ENCODE peak calls at places on chromosomes 6 and 20, in four cellular contexts. One of them, this sample, is unnamed.

GRCh38 chr20:58078741-58079522 is 149.5 kb downstream of the ANKRD60 start:
- DNase-seq in GM23248: peak; percentile 80
- DNase-seq in upper lobe of right lung: no peak
- DNase-seq in CD8-positive, alpha-beta memory T cell: no peak
- DNase-seq in this sample: no peak

GRCh38 chr6:28161410-28162079 is 19.9 kb downstream of the ZKSCAN8 start:
- DNase-seq in GM23248: peak; percentile 80
- DNase-seq in upper lobe of right lung: peak; percentile 90
- DNase-seq in CD8-positive, alpha-beta memory T cell: peak; percentile 74
- DNase-seq in this sample: no peak

GRCh38 chr6:53041356-53041755 is 23.8 kb upstream of the FBXO9 start:
- DNase-seq in GM23248: peak; percentile 75
- DNase-seq in upper lobe of right lung: no peak
- DNase-seq in CD8-positive, alpha-beta memory T cell: no peak
- DNase-seq in this sample: no peak

GRCh38 chr6:73984851-73985250 is 288.8 kb downstream of the CD109 start:
- DNase-seq in GM23248: peak; percentile 39
- DNase-seq in upper lobe of right lung: no peak
- DNase-seq in CD8-positive, alpha-beta memory T cell: no peak
- DNase-seq in this sample: no peak

GRCh38 chr6:142408409-142408808 is 106.6 kb downstream of the ADGRG6 start:
- DNase-seq in GM23248: peak; percentile 22
- DNase-seq in upper lobe of right lung: no peak
- DNase-seq in CD8-positive, alpha-beta memory T cell: no peak
- DNase-seq in this sample: no peak

GRCh38 chr6:152904678-152905077 is 78.2 kb downstream of the FBXO5 start:
- DNase-seq in GM23248: no peak
- DNase-seq in upper lobe of right lung: no peak
- DNase-seq in CD8-positive, alpha-beta memory T cell: no peak
- DNase-seq in this sample: no peak

GRCh38 chr6:2793491-2794151 is 28.4 kb downstream of the WRNIP1 start:
- DNase-seq in GM23248: peak; percentile 19
- DNase-seq in upper lobe of right lung: no peak
- DNase-seq in CD8-positive, alpha-beta memory T cell: no peak
- DNase-seq in this sample: no peak

GRCh38 chr6:118283759-118284158 is 264.3 kb upstream of the PLN start:
- DNase-seq in GM23248: peak; percentile 80
- DNase-seq in upper lobe of right lung: no peak
- DNase-seq in CD8-positive, alpha-beta memory T cell: peak; percentile 50
- DNase-seq in this sample: peak; percentile 55

GRCh38 chr6:69096681-69097080 is 461.6 kb downstream of the ADGRB3 start:
- DNase-seq in GM23248: no peak
- DNase-seq in upper lobe of right lung: no peak
- DNase-seq in CD8-positive, alpha-beta memory T cell: no peak
- DNase-seq in this sample: no peak

DNA sequence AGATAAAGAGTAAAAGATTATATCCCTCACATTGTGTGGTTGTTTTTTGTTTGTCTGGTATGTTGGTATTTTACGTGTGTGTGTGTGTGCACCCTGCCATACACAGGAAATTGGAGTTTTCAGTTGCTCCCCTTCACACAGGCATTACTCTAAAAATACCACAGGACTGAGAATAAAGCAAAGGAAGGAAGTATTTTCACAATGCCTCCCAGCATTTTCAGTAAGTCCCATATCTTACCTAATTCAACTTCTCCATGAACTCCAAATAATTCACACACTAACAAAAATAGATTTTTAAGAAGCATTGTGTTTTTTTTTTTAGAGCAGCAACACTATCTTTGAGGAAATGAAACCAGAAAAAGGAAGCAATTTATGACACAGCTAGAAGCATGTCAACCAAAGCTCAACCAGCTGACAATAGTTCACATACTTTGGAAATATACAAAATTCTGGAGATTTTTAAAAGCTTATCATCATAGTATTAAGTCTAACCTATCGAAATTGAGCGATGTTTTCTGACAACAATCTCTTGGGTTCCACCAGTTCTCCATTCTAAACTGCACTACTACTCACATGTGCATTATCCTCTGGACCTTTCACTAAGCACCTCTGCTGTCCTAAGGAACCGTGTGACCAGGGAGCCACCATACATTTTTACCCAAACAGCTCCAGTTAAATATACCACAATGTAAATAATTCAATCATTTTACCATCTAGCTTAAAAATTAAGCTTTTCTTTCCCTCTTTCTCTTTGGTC is 2.1 kb downstream of the UBE2J1 start:
- DNase-seq in GM23248: peak; percentile 24
- DNase-seq in upper lobe of right lung: no peak
- DNase-seq in CD8-positive, alpha-beta memory T cell: peak; percentile 34
- DNase-seq in this sample: peak; percentile 95
- H3K4me3 ChIP-seq in GM23248: peak overlapping the region; percentile 96
- H3K4me3 ChIP-seq in upper lobe of right lung: peak overlapping the region; percentile 96
- H3K4me3 ChIP-seq in CD8-positive, alpha-beta memory T cell: peak overlapping the region; percentile 47
- H3K4me3 ChIP-seq in this sample: peak overlapping the region; percentile 79

GRCh38 chr20:4936851-4937412 is 64.4 kb downstream of the SLC23A2 start:
- DNase-seq in GM23248: no peak
- DNase-seq in upper lobe of right lung: no peak
- DNase-seq in CD8-positive, alpha-beta memory T cell: no peak
- DNase-seq in this sample: no peak
- H3K4me3 ChIP-seq in GM23248: no peak overlapping the region
- H3K4me3 ChIP-seq in upper lobe of right lung: no peak overlapping the region
- H3K4me3 ChIP-seq in CD8-positive, alpha-beta memory T cell: no peak overlapping the region
- H3K4me3 ChIP-seq in this sample: no peak overlapping the region

GRCh38 chr6:42043787-42044475 is 6.4 kb upstream of the TAF8 start:
- DNase-seq in GM23248: peak; percentile 85
- DNase-seq in upper lobe of right lung: peak; percentile 93
- DNase-seq in CD8-positive, alpha-beta memory T cell: peak; percentile 91
- DNase-seq in this sample: peak; percentile 86

GRCh38 chr6:42047790-42048405 is 2.4 kb upstream of the TAF8 start:
- DNase-seq in GM23248: peak; percentile 13
- DNase-seq in upper lobe of right lung: peak; percentile 12
- DNase-seq in CD8-positive, alpha-beta memory T cell: no peak
- DNase-seq in this sample: no peak

GRCh38 chr6:42046491-42047219 is 3.7 kb upstream of the TAF8 start:
- DNase-seq in GM23248: peak; percentile 13
- DNase-seq in upper lobe of right lung: peak; percentile 55
- DNase-seq in CD8-positive, alpha-beta memory T cell: no peak
- DNase-seq in this sample: no peak

GRCh38 chr6:42047220-42047590 is 3.1 kb upstream of the TAF8 start:
- DNase-seq in GM23248: no peak
- DNase-seq in upper lobe of right lung: peak; percentile 27
- DNase-seq in CD8-positive, alpha-beta memory T cell: no peak
- DNase-seq in this sample: no peak

DNA sequence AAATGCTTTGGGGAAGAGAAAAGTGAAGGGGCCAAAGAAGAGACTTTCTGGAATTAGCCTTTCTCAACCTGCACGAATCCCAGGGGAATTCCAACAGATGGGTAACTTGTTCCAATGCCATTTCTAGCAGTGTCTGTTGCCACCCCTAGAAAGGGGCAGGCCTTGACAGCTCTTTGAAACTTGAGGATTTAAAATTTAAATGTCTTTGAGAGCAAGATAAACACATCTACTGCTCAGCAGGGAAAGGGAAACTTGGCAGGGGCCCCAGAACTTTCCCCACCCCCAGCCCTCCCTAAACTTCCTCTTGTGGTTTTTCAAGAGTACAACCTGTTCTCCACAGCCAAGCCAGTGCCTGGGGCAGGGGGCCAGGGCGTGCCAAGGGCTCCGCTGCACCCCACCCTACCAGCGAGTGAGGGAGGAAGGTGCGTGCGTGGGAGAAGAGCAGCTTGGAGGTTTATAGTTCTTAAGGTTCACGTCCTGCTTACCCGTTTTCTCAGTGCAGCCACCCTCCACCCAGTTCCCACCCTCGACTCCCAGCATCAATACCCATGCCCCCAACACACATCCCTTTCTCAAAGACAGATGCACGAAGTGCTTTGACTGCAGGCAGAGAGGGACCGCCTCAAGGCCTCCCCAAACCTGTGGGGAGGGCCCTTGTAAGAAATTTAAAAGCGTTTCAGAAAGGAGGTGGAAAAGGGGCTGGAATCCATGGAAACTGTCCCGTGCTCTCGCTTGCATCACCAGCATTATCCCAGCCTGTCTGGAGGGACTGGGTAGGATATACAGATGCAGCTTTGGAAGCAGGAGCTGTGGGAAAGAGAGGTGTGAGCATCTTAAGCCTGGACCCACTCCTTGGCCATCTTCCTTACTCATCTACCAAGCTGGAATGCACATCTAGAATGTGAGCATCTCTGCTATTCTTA is 4.5 kb upstream of the TAF8 start:
- DNase-seq in GM23248: peak; percentile 45
- DNase-seq in upper lobe of right lung: peak; percentile 97
- DNase-seq in CD8-positive, alpha-beta memory T cell: peak; percentile 93
- DNase-seq in this sample: peak; percentile 93
- H3K4me3 ChIP-seq in GM23248: no peak overlapping the region
- H3K4me3 ChIP-seq in upper lobe of right lung: peak overlapping the region; percentile 87
- H3K4me3 ChIP-seq in CD8-positive, alpha-beta memory T cell: peak overlapping the region; percentile 79
- H3K4me3 ChIP-seq in this sample: peak overlapping the region; percentile 25

GRCh38 chr20:43459022-43459942 is 1.6 kb downstream of the SRSF6 start:
- DNase-seq in GM23248: peak; percentile 38
- DNase-seq in upper lobe of right lung: no peak
- DNase-seq in CD8-positive, alpha-beta memory T cell: no peak
- DNase-seq in this sample: no peak

GRCh38 chr20:43456809-43457639 is 672 bp upstream of the SRSF6 start:
- DNase-seq in GM23248: peak; percentile 97
- DNase-seq in upper lobe of right lung: peak; percentile 92
- DNase-seq in CD8-positive, alpha-beta memory T cell: peak; percentile 90
- DNase-seq in this sample: peak; percentile 93

GRCh38 chr20:43458422-43458924 is 777 bp downstream of the SRSF6 start:
- DNase-seq in GM23248: no peak
- DNase-seq in upper lobe of right lung: no peak
- DNase-seq in CD8-positive, alpha-beta memory T cell: no peak
- DNase-seq in this sample: no peak

GRCh38 chr20:43460172-43460829 is 2.6 kb downstream of the SRSF6 start:
- DNase-seq in GM23248: no peak
- DNase-seq in upper lobe of right lung: no peak
- DNase-seq in CD8-positive, alpha-beta memory T cell: no peak
- DNase-seq in this sample: no peak

GRCh38 chr20:43457640-43458421 is at the start of gene SRSF6:
- DNase-seq in GM23248: peak; percentile 97
- DNase-seq in upper lobe of right lung: peak; percentile 98
- DNase-seq in CD8-positive, alpha-beta memory T cell: peak; percentile 94
- DNase-seq in this sample: peak; percentile 85
- H3K4me3 ChIP-seq in GM23248: peak within 1 kb of the TSS; percentile 94
- H3K4me3 ChIP-seq in upper lobe of right lung: peak within 1 kb of the TSS; percentile 90
- H3K4me3 ChIP-seq in CD8-positive, alpha-beta memory T cell: peak within 1 kb of the TSS; percentile 99
- H3K4me3 ChIP-seq in this sample: peak within 1 kb of the TSS; percentile 85

GRCh38 chr6:136641166-136641565 is 90.9 kb upstream of the MAP7 start:
- DNase-seq in GM23248: no peak
- DNase-seq in upper lobe of right lung: no peak
- DNase-seq in CD8-positive, alpha-beta memory T cell: no peak
- DNase-seq in this sample: no peak

GRCh38 chr6:136641873-136642465 is 91.7 kb upstream of the MAP7 start:
- DNase-seq in GM23248: no peak
- DNase-seq in upper lobe of right lung: no peak
- DNase-seq in CD8-positive, alpha-beta memory T cell: no peak
- DNase-seq in this sample: no peak

GRCh38 chr6:136635615-136636014 is 85.4 kb upstream of the MAP7 start:
- DNase-seq in GM23248: no peak
- DNase-seq in upper lobe of right lung: no peak
- DNase-seq in CD8-positive, alpha-beta memory T cell: no peak
- DNase-seq in this sample: no peak

GRCh38 chr6:136640132-136640915 is 90.1 kb upstream of the MAP7 start:
- DNase-seq in GM23248: peak; percentile 94
- DNase-seq in upper lobe of right lung: no peak
- DNase-seq in CD8-positive, alpha-beta memory T cell: no peak
- DNase-seq in this sample: no peak

DNA sequence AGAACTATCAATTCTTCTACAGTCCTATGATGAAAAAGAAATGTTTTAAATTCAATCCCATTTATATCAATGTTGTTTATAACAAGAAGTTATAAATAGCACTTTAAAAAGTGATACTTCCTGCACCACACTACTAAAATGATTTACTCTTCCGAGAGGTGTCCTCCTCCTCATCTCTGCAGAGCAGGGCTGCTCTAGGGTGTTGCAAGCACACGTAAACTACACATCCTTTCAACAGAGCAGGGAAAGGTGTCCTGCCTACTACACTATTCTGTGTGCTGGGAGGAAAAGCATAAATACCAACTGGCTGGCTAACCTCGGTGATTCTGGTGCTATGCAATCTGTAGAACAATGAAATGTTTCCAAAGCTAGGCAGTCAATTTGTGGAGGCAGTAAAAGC is 89.4 kb upstream of the MAP7 start:
- DNase-seq in GM23248: no peak
- DNase-seq in upper lobe of right lung: no peak
- DNase-seq in CD8-positive, alpha-beta memory T cell: no peak
- DNase-seq in this sample: no peak
- H3K4me3 ChIP-seq in GM23248: no peak overlapping the region
- H3K4me3 ChIP-seq in upper lobe of right lung: no peak overlapping the region
- H3K4me3 ChIP-seq in CD8-positive, alpha-beta memory T cell: no peak overlapping the region
- H3K4me3 ChIP-seq in this sample: no peak overlapping the region

GRCh38 chr6:108589244-108589730 is 28.6 kb downstream of the FOXO3 start:
- DNase-seq in GM23248: peak; percentile 68
- DNase-seq in upper lobe of right lung: peak; percentile 85
- DNase-seq in CD8-positive, alpha-beta memory T cell: no peak
- DNase-seq in this sample: no peak

GRCh38 chr6:108585921-108586320 is 25.2 kb downstream of the FOXO3 start:
- DNase-seq in GM23248: no peak
- DNase-seq in upper lobe of right lung: no peak
- DNase-seq in CD8-positive, alpha-beta memory T cell: no peak
- DNase-seq in this sample: no peak

GRCh38 chr6:108588586-108588985 is 27.9 kb downstream of the FOXO3 start:
- DNase-seq in GM23248: peak; percentile 87
- DNase-seq in upper lobe of right lung: no peak
- DNase-seq in CD8-positive, alpha-beta memory T cell: no peak
- DNase-seq in this sample: no peak

GRCh38 chr6:108584323-108584722 is 23.6 kb downstream of the FOXO3 start:
- DNase-seq in GM23248: no peak
- DNase-seq in upper lobe of right lung: no peak
- DNase-seq in CD8-positive, alpha-beta memory T cell: no peak
- DNase-seq in this sample: no peak

GRCh38 chr6:108587258-108588059 is 26.7 kb downstream of the FOXO3 start:
- DNase-seq in GM23248: peak; percentile 70
- DNase-seq in upper lobe of right lung: no peak
- DNase-seq in CD8-positive, alpha-beta memory T cell: no peak
- DNase-seq in this sample: no peak
- H3K4me3 ChIP-seq in GM23248: peak overlapping the region; percentile 20
- H3K4me3 ChIP-seq in upper lobe of right lung: no peak overlapping the region
- H3K4me3 ChIP-seq in CD8-positive, alpha-beta memory T cell: no peak overlapping the region
- H3K4me3 ChIP-seq in this sample: no peak overlapping the region

This sample was measured in Jurkat, Clone E6-1.